ENCODE peak calls at places on chromosomes 3 and 15, in nine cellular contexts. One of them, this sample, is unnamed.

GRCh38 chr3:197083486-197083885 is 53.9 kb upstream of the MELTF start:
- DNase-seq in hepatic stellate cell: peak
- DNase-seq in non-pigmented ciliary epithelial cell: peak
- DNase-seq in NCI-H1092 treated with DMSO at 0.1 percent for 48 hours: no peak
- DNase-seq in stimulated activated CD8-positive, alpha-beta memory T cell treated with anti-CD3 and anti-CD28 coated beads, Interleukin-15, amount 100 ng/mL, for 1 hour: no peak
- DNase-seq in AG09319: peak
- DNase-seq in SW 1271: peak
- DNase-seq in neural progenitor cell: no peak
- DNase-seq in AG08396: peak
- DNase-seq in this sample: no peak

GRCh38 chr3:45087155-45087554 is 59.0 kb downstream of the CDCP1 start:
- DNase-seq in hepatic stellate cell: no peak
- DNase-seq in non-pigmented ciliary epithelial cell: no peak
- DNase-seq in NCI-H1092 treated with DMSO at 0.1 percent for 48 hours: no peak
- DNase-seq in stimulated activated CD8-positive, alpha-beta memory T cell treated with anti-CD3 and anti-CD28 coated beads, Interleukin-15, amount 100 ng/mL, for 1 hour: no peak
- DNase-seq in AG09319: no peak
- DNase-seq in SW 1271: no peak
- DNase-seq in neural progenitor cell: no peak
- DNase-seq in AG08396: no peak
- DNase-seq in this sample: no peak

GRCh38 chr3:140342668-140343067 is 335.2 kb upstream of the TRIM42 start:
- DNase-seq in hepatic stellate cell: no peak
- DNase-seq in non-pigmented ciliary epithelial cell: no peak
- DNase-seq in NCI-H1092 treated with DMSO at 0.1 percent for 48 hours: peak
- DNase-seq in stimulated activated CD8-positive, alpha-beta memory T cell treated with anti-CD3 and anti-CD28 coated beads, Interleukin-15, amount 100 ng/mL, for 1 hour: no peak
- DNase-seq in AG09319: no peak
- DNase-seq in SW 1271: no peak
- DNase-seq in neural progenitor cell: no peak
- DNase-seq in AG08396: no peak
- DNase-seq in this sample: no peak

GRCh38 chr3:85821130-85821756 is 862.5 kb downstream of the CADM2 start:
- DNase-seq in hepatic stellate cell: peak
- DNase-seq in non-pigmented ciliary epithelial cell: no peak
- DNase-seq in NCI-H1092 treated with DMSO at 0.1 percent for 48 hours: peak
- DNase-seq in stimulated activated CD8-positive, alpha-beta memory T cell treated with anti-CD3 and anti-CD28 coated beads, Interleukin-15, amount 100 ng/mL, for 1 hour: no peak
- DNase-seq in AG09319: no peak
- DNase-seq in SW 1271: peak
- DNase-seq in neural progenitor cell: peak
- DNase-seq in AG08396: no peak
- DNase-seq in this sample: peak

GRCh38 chr3:190589326-190589725 is 75.4 kb downstream of the IL1RAP start:
- DNase-seq in hepatic stellate cell: no peak
- DNase-seq in non-pigmented ciliary epithelial cell: no peak
- DNase-seq in NCI-H1092 treated with DMSO at 0.1 percent for 48 hours: no peak
- DNase-seq in stimulated activated CD8-positive, alpha-beta memory T cell treated with anti-CD3 and anti-CD28 coated beads, Interleukin-15, amount 100 ng/mL, for 1 hour: no peak
- DNase-seq in AG09319: no peak
- DNase-seq in SW 1271: no peak
- DNase-seq in neural progenitor cell: no peak
- DNase-seq in AG08396: no peak
- DNase-seq in this sample: no peak

GRCh38 chr3:18423401-18424212 is 1.5 kb downstream of the SATB1 start:
- DNase-seq in hepatic stellate cell: no peak
- DNase-seq in non-pigmented ciliary epithelial cell: no peak
- DNase-seq in NCI-H1092 treated with DMSO at 0.1 percent for 48 hours: peak
- DNase-seq in stimulated activated CD8-positive, alpha-beta memory T cell treated with anti-CD3 and anti-CD28 coated beads, Interleukin-15, amount 100 ng/mL, for 1 hour: no peak
- DNase-seq in AG09319: no peak
- DNase-seq in SW 1271: peak
- DNase-seq in neural progenitor cell: peak
- DNase-seq in AG08396: peak
- DNase-seq in this sample: peak

GRCh38 chr15:60390931-60391501 is 6.8 kb downstream of the ANXA2 start:
- DNase-seq in hepatic stellate cell: no peak
- DNase-seq in non-pigmented ciliary epithelial cell: no peak
- DNase-seq in NCI-H1092 treated with DMSO at 0.1 percent for 48 hours: no peak
- DNase-seq in stimulated activated CD8-positive, alpha-beta memory T cell treated with anti-CD3 and anti-CD28 coated beads, Interleukin-15, amount 100 ng/mL, for 1 hour: no peak
- DNase-seq in AG09319: peak
- DNase-seq in SW 1271: peak
- DNase-seq in neural progenitor cell: peak
- DNase-seq in AG08396: peak
- DNase-seq in this sample: peak

GRCh38 chr3:48881006-48881405 is 17.7 kb downstream of the SLC25A20 start:
- DNase-seq in hepatic stellate cell: no peak
- DNase-seq in non-pigmented ciliary epithelial cell: no peak
- DNase-seq in NCI-H1092 treated with DMSO at 0.1 percent for 48 hours: no peak
- DNase-seq in stimulated activated CD8-positive, alpha-beta memory T cell treated with anti-CD3 and anti-CD28 coated beads, Interleukin-15, amount 100 ng/mL, for 1 hour: no peak
- DNase-seq in AG09319: no peak
- DNase-seq in SW 1271: no peak
- DNase-seq in neural progenitor cell: no peak
- DNase-seq in AG08396: no peak
- DNase-seq in this sample: no peak

GRCh38 chr15:65101891-65102708 is 12.9 kb downstream of the UBAP1L start:
- DNase-seq in hepatic stellate cell: no peak
- DNase-seq in non-pigmented ciliary epithelial cell: no peak
- DNase-seq in NCI-H1092 treated with DMSO at 0.1 percent for 48 hours: no peak
- DNase-seq in stimulated activated CD8-positive, alpha-beta memory T cell treated with anti-CD3 and anti-CD28 coated beads, Interleukin-15, amount 100 ng/mL, for 1 hour: no peak
- DNase-seq in AG09319: no peak
- DNase-seq in SW 1271: no peak
- DNase-seq in neural progenitor cell: peak
- DNase-seq in AG08396: no peak
- DNase-seq in this sample: no peak

GRCh38 chr3:143121240-143122088 is 1.9 kb downstream of the CHST2 start:
- DNase-seq in hepatic stellate cell: peak
- DNase-seq in non-pigmented ciliary epithelial cell: no peak
- DNase-seq in NCI-H1092 treated with DMSO at 0.1 percent for 48 hours: no peak
- DNase-seq in stimulated activated CD8-positive, alpha-beta memory T cell treated with anti-CD3 and anti-CD28 coated beads, Interleukin-15, amount 100 ng/mL, for 1 hour: peak
- DNase-seq in AG09319: no peak
- DNase-seq in SW 1271: no peak
- DNase-seq in neural progenitor cell: no peak
- DNase-seq in AG08396: peak
- DNase-seq in this sample: peak

GRCh38 chr15:52183562-52184173 is 7.5 kb downstream of the GNB5 start:
- DNase-seq in hepatic stellate cell: peak
- DNase-seq in non-pigmented ciliary epithelial cell: no peak
- DNase-seq in NCI-H1092 treated with DMSO at 0.1 percent for 48 hours: no peak
- DNase-seq in stimulated activated CD8-positive, alpha-beta memory T cell treated with anti-CD3 and anti-CD28 coated beads, Interleukin-15, amount 100 ng/mL, for 1 hour: no peak
- DNase-seq in AG09319: no peak
- DNase-seq in SW 1271: no peak
- DNase-seq in neural progenitor cell: peak
- DNase-seq in AG08396: peak
- DNase-seq in this sample: no peak

GRCh38 chr3:117754058-117754457 is 1044.5 kb downstream of the TUSC7 start:
- DNase-seq in hepatic stellate cell: no peak
- DNase-seq in non-pigmented ciliary epithelial cell: no peak
- DNase-seq in NCI-H1092 treated with DMSO at 0.1 percent for 48 hours: no peak
- DNase-seq in stimulated activated CD8-positive, alpha-beta memory T cell treated with anti-CD3 and anti-CD28 coated beads, Interleukin-15, amount 100 ng/mL, for 1 hour: no peak
- DNase-seq in AG09319: no peak
- DNase-seq in SW 1271: no peak
- DNase-seq in neural progenitor cell: no peak
- DNase-seq in AG08396: no peak
- DNase-seq in this sample: no peak

GRCh38 chr15:56739964-56740640 is 6.8 kb upstream of the ZNF280D start:
- DNase-seq in hepatic stellate cell: no peak
- DNase-seq in non-pigmented ciliary epithelial cell: no peak
- DNase-seq in NCI-H1092 treated with DMSO at 0.1 percent for 48 hours: no peak
- DNase-seq in stimulated activated CD8-positive, alpha-beta memory T cell treated with anti-CD3 and anti-CD28 coated beads, Interleukin-15, amount 100 ng/mL, for 1 hour: no peak
- DNase-seq in AG09319: no peak
- DNase-seq in SW 1271: peak
- DNase-seq in neural progenitor cell: no peak
- DNase-seq in AG08396: no peak
- DNase-seq in this sample: no peak

GRCh38 chr3:149969110-149969944 is 1.4 kb downstream of the PFN2 start:
- DNase-seq in hepatic stellate cell: peak
- DNase-seq in non-pigmented ciliary epithelial cell: peak
- DNase-seq in NCI-H1092 treated with DMSO at 0.1 percent for 48 hours: peak
- DNase-seq in stimulated activated CD8-positive, alpha-beta memory T cell treated with anti-CD3 and anti-CD28 coated beads, Interleukin-15, amount 100 ng/mL, for 1 hour: no peak
- DNase-seq in AG09319: peak
- DNase-seq in SW 1271: peak
- DNase-seq in neural progenitor cell: peak
- DNase-seq in AG08396: peak
- DNase-seq in this sample: peak

GRCh38 chr3:9214599-9214998 is 34.8 kb downstream of the SRGAP3 start:
- DNase-seq in hepatic stellate cell: no peak
- DNase-seq in non-pigmented ciliary epithelial cell: peak
- DNase-seq in NCI-H1092 treated with DMSO at 0.1 percent for 48 hours: no peak
- DNase-seq in stimulated activated CD8-positive, alpha-beta memory T cell treated with anti-CD3 and anti-CD28 coated beads, Interleukin-15, amount 100 ng/mL, for 1 hour: no peak
- DNase-seq in AG09319: peak
- DNase-seq in SW 1271: no peak
- DNase-seq in neural progenitor cell: no peak
- DNase-seq in AG08396: peak
- DNase-seq in this sample: peak

GRCh38 chr3:47961036-47961435 is 55.2 kb downstream of the MAP4 start:
- DNase-seq in hepatic stellate cell: no peak
- DNase-seq in non-pigmented ciliary epithelial cell: no peak
- DNase-seq in NCI-H1092 treated with DMSO at 0.1 percent for 48 hours: no peak
- DNase-seq in stimulated activated CD8-positive, alpha-beta memory T cell treated with anti-CD3 and anti-CD28 coated beads, Interleukin-15, amount 100 ng/mL, for 1 hour: no peak
- DNase-seq in AG09319: no peak
- DNase-seq in SW 1271: no peak
- DNase-seq in neural progenitor cell: no peak
- DNase-seq in AG08396: no peak
- DNase-seq in this sample: no peak

This sample was measured in COLO829.